ENCODE peak calls at places on chromosome 11, in six cellular contexts. X, I, S, H, D and Z are unnamed samples.

GRCh38 chr11:72395993-72396392 is 38.3 kb downstream of the CLPB start:
- DNase-seq in X (no peak), I (no peak), S (no peak), H (no peak), D (no peak), Z (no peak)

GRCh38 chr11:68973219-68973618 is 7.6 kb downstream of the MRGPRD start:
- DNase-seq in X (no peak), I (no peak), S (no peak), H (no peak), D (no peak), Z (no peak)

GRCh38 chr11:72040497-72041363 is 39.6 kb downstream of the NUMA1 start:
- DNase-seq in X (peak), I (peak), S (peak), H (no peak), D (peak), Z (peak)

GRCh38 chr11:76151561-76152085 is 54.7 kb downstream of the WNT11 start:
- DNase-seq in X (no peak), I (no peak), S (no peak), H (no peak), D (no peak), Z (no peak)

GRCh38 chr11:23359297-23359696 is 499.0 kb upstream of the CCDC179 start:
- DNase-seq in X (no peak), I (peak), S (peak), H (no peak), D (no peak), Z (no peak)

GRCh38 chr11:14449302-14449714 is 50.3 kb downstream of the COPB1 start:
- DNase-seq in X (no peak), I (no peak), S (peak), H (no peak), D (no peak), Z (no peak)

GRCh38 chr11:133541331-133542095 is 9.2 kb upstream of the OPCML start:
- DNase-seq in X (no peak), I (no peak), S (no peak), H (no peak), D (no peak), Z (no peak)

GRCh38 chr11:77064648-77065217 is 2.0 kb upstream of the CAPN5 start:
- DNase-seq in X (no peak), I (no peak), S (no peak), H (no peak), D (no peak), Z (no peak)

GRCh38 chr11:73585834-73586575 is 11.9 kb downstream of the FAM168A start:
- DNase-seq in X (no peak), I (peak), S (peak), H (no peak), D (no peak), Z (no peak)

GRCh38 chr11:10561043-10561818 is 7.2 kb downstream of the LYVE1 start:
- DNase-seq in X (no peak), I (no peak), S (no peak), H (no peak), D (no peak), Z (no peak)

GRCh38 chr11:125364085-125364822 is 131.8 kb downstream of the FEZ1 start:
- DNase-seq in X (no peak), I (peak), S (peak), H (no peak), D (no peak), Z (no peak)

GRCh38 chr11:97977726-97978125 is 1043.0 kb upstream of the CNTN5 start:
- DNase-seq in X (no peak), I (no peak), S (no peak), H (no peak), D (no peak), Z (no peak)

GRCh38 chr11:123381817-123382554 is 48.1 kb upstream of the GRAMD1B start:
- DNase-seq in X (no peak), I (no peak), S (no peak), H (no peak), D (no peak), Z (no peak)

DNA sequence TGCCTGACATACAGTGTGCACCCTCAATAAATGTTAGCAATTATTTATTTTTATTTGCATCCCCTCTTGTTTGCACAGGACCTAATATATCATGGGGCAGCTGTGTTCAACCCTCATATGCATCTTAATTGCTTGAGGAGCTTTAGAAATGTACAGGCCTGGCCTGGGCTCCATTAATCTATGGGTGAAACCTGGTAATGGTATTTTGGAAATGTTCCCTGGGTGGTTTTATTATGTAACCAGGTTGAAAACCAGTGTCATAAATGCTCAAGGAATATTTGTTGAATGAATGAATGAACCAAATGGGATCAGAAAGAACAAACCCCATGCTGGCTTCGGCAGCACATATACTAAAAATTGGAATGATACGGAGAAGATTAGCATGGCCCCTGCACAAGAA is 84.0 kb upstream of the PICALM start:
- DNase-seq in X (no peak), I (no peak), S (no peak), H (no peak), D (no peak), Z (no peak)
- H3K27ac ChIP-seq in X (no peak), I (no peak), S (no peak), H (peak), D (no peak), Z (peak)

DNA sequence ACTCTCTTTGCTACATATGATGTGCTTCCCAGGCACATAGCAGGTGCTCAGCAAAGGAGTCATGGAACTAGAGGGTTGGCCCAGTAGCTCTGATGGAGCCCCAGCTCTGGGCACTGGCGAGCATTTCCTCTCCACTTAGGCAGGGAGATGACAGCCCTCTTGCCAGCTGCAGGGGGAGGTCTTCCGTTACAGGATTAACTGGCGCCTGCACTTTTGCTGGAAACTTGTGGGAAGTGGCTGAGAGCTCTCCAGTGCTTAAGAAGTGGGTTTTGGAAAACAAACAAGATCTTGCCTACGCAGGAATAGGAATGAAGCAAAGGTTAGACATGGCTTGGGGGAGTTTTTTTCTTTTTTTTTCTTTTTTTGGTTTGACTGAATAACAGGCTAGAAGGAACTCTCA is 75.5 kb downstream of the MICAL2 start:
- DNase-seq in X (no peak), I (peak), S (peak), H (no peak), D (no peak), Z (no peak)
- H3K27ac ChIP-seq in X (no peak), I (peak), S (no peak), H (no peak), D (peak), Z (no peak)

GRCh38 chr11:19229671-19230070 is 11.1 kb downstream of the E2F8 start:
- DNase-seq in X (no peak), I (no peak), S (no peak), H (no peak), D (no peak), Z (no peak)
- H3K27ac ChIP-seq in X (no peak), I (no peak), S (no peak), H (no peak), D (no peak), Z (no peak)

GRCh38 chr11:78645226-78646202 is 70.8 kb upstream of the NARS2 start:
- DNase-seq in X (peak), I (peak), S (peak), H (peak), D (peak), Z (peak)
- H3K27ac ChIP-seq in X (no peak), I (no peak), S (no peak), H (no peak), D (no peak), Z (no peak)

DNA sequence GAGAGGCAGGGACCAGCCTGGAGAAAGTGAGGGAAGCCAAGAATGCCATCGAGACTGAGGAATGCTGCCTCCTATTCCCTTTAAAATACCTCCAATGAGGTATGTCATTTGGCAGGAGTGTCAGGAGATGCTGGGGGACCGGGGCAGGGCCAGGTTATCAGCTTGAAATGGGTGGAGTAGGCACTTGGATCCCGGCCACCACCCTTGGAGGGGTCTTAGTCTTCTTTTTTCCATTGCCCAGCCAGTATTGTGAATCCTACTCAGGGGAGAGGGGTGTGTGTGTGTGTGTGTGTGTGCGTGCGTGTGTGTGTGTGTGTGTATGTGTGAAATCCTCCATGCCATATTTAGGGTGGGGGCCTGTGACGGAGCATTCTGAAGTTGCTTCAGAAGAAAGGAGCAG is 116.2 kb downstream of the ZBTB16 start:
- DNase-seq in X (no peak), I (no peak), S (no peak), H (no peak), D (peak), Z (no peak)
- H3K27ac ChIP-seq in X (no peak), I (no peak), S (no peak), H (no peak), D (peak), Z (no peak)

GRCh38 chr11:122189259-122189658 is 73.2 kb upstream of the BLID start:
- DNase-seq in X (no peak), I (peak), S (peak), H (no peak), D (peak), Z (no peak)
- H3K27ac ChIP-seq in X (no peak), I (peak), S (peak), H (no peak), D (peak), Z (no peak)

DNA sequence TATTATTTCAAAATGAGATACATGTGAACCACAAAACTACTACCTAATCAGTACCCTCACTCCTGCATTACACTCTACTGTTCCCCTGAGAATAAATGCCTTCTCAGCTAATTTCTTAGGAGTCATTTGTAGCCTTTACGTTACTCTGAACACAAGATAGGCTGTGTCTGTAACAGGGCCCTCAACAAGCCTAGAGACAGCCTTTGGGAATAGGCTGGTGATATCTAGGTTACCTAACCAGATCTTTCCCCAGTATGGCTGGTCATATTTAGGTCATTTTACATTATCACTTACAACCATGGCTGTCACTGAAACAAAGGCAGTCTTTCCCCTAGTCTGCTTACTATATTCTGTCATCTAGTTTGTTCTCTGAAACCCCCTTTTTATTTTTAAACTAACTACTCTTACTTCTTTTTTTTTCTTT is 14.2 kb downstream of the ATM start:
- DNase-seq in X (no peak), I (no peak), S (no peak), H (no peak), D (no peak), Z (no peak)
- H3K27ac ChIP-seq in X (peak), I (no peak), S (no peak), H (no peak), D (no peak), Z (no peak)

DNA sequence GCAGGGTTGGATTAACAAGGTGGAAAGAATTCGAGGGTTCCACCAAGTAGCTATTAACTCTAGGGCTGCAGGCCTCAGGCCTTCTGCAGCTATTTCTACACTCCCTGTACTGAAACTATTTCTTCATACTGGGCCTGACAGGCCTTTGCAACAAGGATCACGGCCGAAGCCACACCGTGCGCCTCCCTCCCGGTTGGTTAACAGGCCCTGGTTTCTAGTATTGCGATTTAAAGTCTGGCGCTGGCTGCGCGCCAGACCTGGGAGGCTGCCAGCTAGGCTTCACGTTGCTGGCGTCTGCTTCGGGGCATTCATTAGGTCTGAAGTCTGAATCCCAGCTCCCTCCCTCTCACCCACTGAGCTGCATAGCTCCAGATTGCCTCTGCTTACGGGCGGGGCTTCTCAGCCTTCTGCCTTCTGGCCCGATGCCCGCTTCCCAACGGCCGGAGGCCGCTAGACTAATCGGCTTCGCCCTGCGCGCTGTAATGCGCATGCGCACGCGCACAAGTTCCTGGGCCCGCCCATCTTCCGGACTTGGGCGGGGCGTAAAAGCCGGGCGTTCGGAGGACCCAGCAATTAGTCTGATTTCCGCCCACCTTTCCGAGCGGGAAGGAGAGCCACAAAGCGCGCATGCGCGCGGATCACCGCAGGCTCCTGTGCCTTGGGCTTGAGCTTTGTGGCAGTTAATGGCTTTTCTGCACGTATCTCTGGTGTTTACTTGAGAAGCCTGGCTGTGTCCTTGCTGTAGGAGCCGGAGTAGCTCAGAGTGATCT is 1.6 kb downstream of the LDHA start:
- DNase-seq in X (peak), I (peak), S (peak), H (no peak), D (peak), Z (peak)
- H3K27ac ChIP-seq in X (peak), I (peak), S (peak), H (peak), D (peak), Z (peak)